ENCODE peak calls at places on chromosomes 4 and X, in four cellular contexts. Y, U, O and B are unnamed samples.

GRCh38 chrX:153900806-153901752 is 3.4 kb upstream of the AVPR2 start:
- DNase-seq in Y (peak; percentile 67), U (peak; percentile 78), O (peak; percentile 77), B (no peak)

GRCh38 chr4:7183780-7184460 is 8.4 kb upstream of the SORCS2 start:
- DNase-seq in Y (no peak), U (no peak), O (no peak), B (no peak)

GRCh38 chrX:471239-471638 is 84.5 kb upstream of the PPP2R3B start:
- DNase-seq in U (no peak), Y (no peak), O (no peak), B (no peak)

GRCh38 chr4:168666531-168666930 is 169.7 kb downstream of the PALLD start:
- DNase-seq in Y (no peak), U (no peak), O (no peak), B (no peak)

GRCh38 chr4:113101669-113102068 is 52.2 kb downstream of the ANK2 start:
- DNase-seq in Y (no peak), O (no peak), U (no peak), B (no peak)

GRCh38 chr4:110088670-110089069 is 109.7 kb downstream of the ELOVL6 start:
- DNase-seq in O (no peak), U (no peak), Y (no peak), B (no peak)

GRCh38 chr4:137852326-137852725 is 320.0 kb upstream of the PCDH18 start:
- DNase-seq in O (no peak), U (no peak), Y (no peak), B (no peak)

GRCh38 chr4:47519239-47519883 is 34.3 kb downstream of the ATP10D start:
- DNase-seq in Y (no peak), U (no peak), O (peak; percentile 14), B (no peak)

GRCh38 chrX:41621236-41621651 is 67.5 kb upstream of the GPR34 start:
- DNase-seq in O (no peak), U (no peak), Y (no peak), B (no peak)

GRCh38 chr4:38921151-38921550 is 53.5 kb downstream of the FAM114A1 start:
- DNase-seq in Y (no peak), U (no peak), O (no peak), B (no peak)

GRCh38 chrX:23403849-23404248 is 69.2 kb downstream of the PTCHD1 start:
- DNase-seq in Y (no peak), U (peak; percentile 15), O (no peak), B (no peak)

GRCh38 chr4:38131371-38132139 is 171.4 kb downstream of the PTTG2 start:
- DNase-seq in U (peak; percentile 70), Y (no peak), O (no peak), B (peak; percentile 33)

GRCh38 chr4:57719451-57719850 is 609.3 kb upstream of the IGFBP7 start:
- DNase-seq in Y (no peak), O (no peak), U (no peak), B (no peak)

GRCh38 chr4:138851626-138852443 is 163.7 kb upstream of the NOCT start:
- DNase-seq in O (no peak), U (peak; percentile 76), Y (no peak), B (no peak)

GRCh38 chr4:7342581-7343352 is 92.0 kb downstream of the PSAPL1 start:
- DNase-seq in U (no peak), Y (no peak), O (no peak), B (no peak)

GRCh38 chrX:110402091-110402854 is 43.6 kb downstream of the RTL9 start:
- DNase-seq in U (no peak), O (no peak), Y (no peak), B (no peak)

GRCh38 chr4:950136-951020 is 18.1 kb downstream of the TMEM175 start:
- DNase-seq in O (peak; percentile 14), Y (peak; percentile 38), U (no peak), B (no peak)

GRCh38 chr4:33160126-33160525 is 2440.0 kb downstream of the PCDH7 start:
- DNase-seq in Y (no peak), O (no peak), U (peak; percentile 17), B (no peak)

GRCh38 chr4:152462047-152462446 is 73.8 kb downstream of the FBXW7 start:
- DNase-seq in Y (no peak), O (no peak), U (no peak), B (no peak)

GRCh38 chrX:45135616-45136015 is 65.1 kb downstream of the DIPK2B start:
- DNase-seq in Y (no peak), U (no peak), O (no peak), B (no peak)